ENCODE peak calls at places on chromosomes 5 and 9, in six cellular contexts. M is HCT116, D is neural progenitor cell, T is MM.1S, B is SK-N-SH, H is GM23338. F is an unnamed sample.

GRCh38 chr9:116484483-116484776 is 202.7 kb upstream of the TRIM32 start:
- DNase-seq in T (no peak), M (no peak), B (no peak), D (no peak), H (no peak), F (no peak)

GRCh38 chr5:56881571-56881970 is 27.8 kb upstream of the SETD9 start:
- DNase-seq in H (no peak), M (no peak), D (no peak), T (no peak), B (no peak), F (no peak)

GRCh38 chr5:170111088-170111796 is 5.5 kb downstream of the FOXI1 start:
- DNase-seq in B (no peak), M (no peak), T (no peak), D (no peak), H (no peak), F (no peak)

GRCh38 chr5:179414459-179415215 is 69.4 kb upstream of the ADAMTS2 start:
- DNase-seq in D (no peak), T (no peak), M (no peak), H (no peak), B (peak), F (no peak)

GRCh38 chr5:133829786-133830185 is 138.6 kb downstream of the C5orf15 start:
- DNase-seq in D (no peak), H (no peak), M (no peak), B (no peak), T (no peak), F (no peak)

GRCh38 chr9:7237473-7238243 is 479.9 kb downstream of the KDM4C start:
- DNase-seq in T (no peak), D (no peak), H (no peak), M (no peak), B (no peak), F (no peak)

GRCh38 chr9:14277202-14277601 is 36.7 kb downstream of the NFIB start:
- DNase-seq in B (no peak), M (peak), H (no peak), D (no peak), T (no peak), F (no peak)

GRCh38 chr5:93053825-93054224 is 527.2 kb downstream of the NR2F1-AS1 start:
- DNase-seq in B (no peak), H (no peak), M (no peak), D (no peak), T (no peak), F (peak)

GRCh38 chr5:140835622-140836510 is 1.8 kb downstream of the PCDHA7 start:
- DNase-seq in T (no peak), B (no peak), M (no peak), D (no peak), H (no peak), F (no peak)

GRCh38 chr5:171783051-171783450 is 2.6 kb upstream of the SMIM23 start:
- DNase-seq in T (no peak), H (no peak), B (no peak), D (no peak), M (no peak), F (peak)

GRCh38 chr5:42950466-42951168 is 89.5 kb downstream of the ANXA2R start:
- DNase-seq in H (peak), D (no peak), B (peak), T (peak), M (peak), F (peak)

GRCh38 chr5:10753178-10753577 is 7.9 kb downstream of the DAP start:
- DNase-seq in M (no peak), B (no peak), D (no peak), T (no peak), H (no peak), F (no peak)

GRCh38 chr5:68534131-68534940 is 318.8 kb downstream of the PIK3R1 start:
- DNase-seq in D (peak), M (no peak), T (no peak), H (no peak), B (peak), F (peak)

GRCh38 chr5:138935466-138935865 is 60.3 kb upstream of the LRRTM2 start:
- DNase-seq in M (no peak), D (no peak), B (no peak), H (no peak), T (no peak), F (no peak)

GRCh38 chr9:131276107-131276888 is at the start of gene FAM78A:
- DNase-seq in D (peak), M (no peak), H (peak), B (peak), T (peak), F (no peak)

GRCh38 chr5:94901071-94901979 is 282.9 kb downstream of the SLF1 start:
- DNase-seq in T (no peak), H (no peak), M (no peak), B (no peak), D (no peak), F (peak)

GRCh38 chr9:17744786-17745185 is 165.9 kb downstream of the SH3GL2 start:
- DNase-seq in D (peak), H (peak), M (no peak), B (no peak), T (no peak), F (peak)

GRCh38 chr5:56480305-56481146 is 247.4 kb upstream of the ANKRD55 start:
- DNase-seq in M (no peak), T (peak), B (peak), H (peak), D (peak), F (peak)

GRCh38 chr5:146051678-146052077 is 53.7 kb downstream of the PLAC8L1 start:
- DNase-seq in H (no peak), B (no peak), D (no peak), T (no peak), M (no peak), F (no peak)

GRCh38 chr5:5619546-5619945 is 197.1 kb downstream of the ICE1 start:
- DNase-seq in H (no peak), M (no peak), D (no peak), B (no peak), T (no peak), F (no peak)

GRCh38 chr9:124658165-124659017 is 112.7 kb downstream of the NR6A1 start:
- DNase-seq in T (no peak), M (peak), D (peak), H (peak), B (peak), F (peak)

GRCh38 chr5:83927140-83927733 is 206.6 kb upstream of the HAPLN1 start:
- DNase-seq in M (peak), D (peak), B (peak), T (peak), H (peak), F (peak)

GRCh38 chr5:52725065-52725746 is 62.5 kb upstream of the ITGA1 start:
- DNase-seq in H (no peak), M (no peak), B (no peak), D (no peak), T (peak), F (peak)

GRCh38 chr5:57434227-57434640 is 48.4 kb downstream of the ACTBL2 start:
- DNase-seq in D (peak), B (no peak), H (no peak), T (no peak), M (no peak), F (peak)

GRCh38 chr5:170303564-170303963 is 6.0 kb upstream of the LCP2 start:
- DNase-seq in M (no peak), D (no peak), B (no peak), T (peak), H (no peak), F (no peak)

GRCh38 chr9:72627147-72627546 is 105.7 kb downstream of the TMC1 start:
- DNase-seq in D (peak), M (no peak), H (no peak), B (no peak), T (no peak), F (no peak)

GRCh38 chr9:123609844-123610243 is 253.8 kb downstream of the CRB2 start:
- DNase-seq in B (peak), H (no peak), M (no peak), T (no peak), D (no peak), F (no peak)

GRCh38 chr5:122415481-122416120 is 103.6 kb downstream of the SNCAIP start:
- DNase-seq in B (peak), T (peak), D (peak), M (peak), H (peak), F (peak)

GRCh38 chr5:119344231-119344630 is 11.6 kb upstream of the TNFAIP8 start:
- DNase-seq in B (no peak), M (no peak), H (no peak), T (no peak), D (no peak), F (no peak)

GRCh38 chr5:150694638-150695037 is 6.2 kb downstream of the RBM22 start:
- DNase-seq in H (no peak), D (no peak), M (no peak), B (no peak), T (no peak), F (peak)
- TF ChIP-seq EZH2phosphoT487 in H (no peak), D (no peak), M (no peak), B (no peak), T (no peak), F (no peak)

DNA sequence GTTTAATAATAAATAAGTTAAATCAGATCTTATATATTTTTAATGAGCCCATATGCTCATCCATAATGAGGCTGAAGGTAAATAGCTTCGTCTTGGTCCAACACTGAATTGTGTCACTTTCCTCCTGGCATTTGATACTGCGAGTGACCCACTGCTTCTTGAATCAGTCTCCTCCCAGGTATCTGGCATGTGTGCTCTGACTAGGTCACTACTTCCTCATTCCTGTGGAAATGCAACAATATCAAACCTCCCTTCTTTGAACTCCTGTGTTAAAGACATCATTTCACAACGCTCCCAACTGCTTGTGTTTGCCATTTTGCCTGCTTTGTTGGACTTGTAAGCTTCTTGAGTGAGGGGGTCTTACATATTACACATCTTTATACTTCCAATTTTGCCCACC is 157.7 kb downstream of the SLC24A2 start:
- DNase-seq in M (no peak), H (no peak), D (no peak), T (no peak), B (no peak), F (no peak)
- TF ChIP-seq EZH2phosphoT487 in M (no peak), H (no peak), D (no peak), T (no peak), B (no peak), F (no peak)

DNA sequence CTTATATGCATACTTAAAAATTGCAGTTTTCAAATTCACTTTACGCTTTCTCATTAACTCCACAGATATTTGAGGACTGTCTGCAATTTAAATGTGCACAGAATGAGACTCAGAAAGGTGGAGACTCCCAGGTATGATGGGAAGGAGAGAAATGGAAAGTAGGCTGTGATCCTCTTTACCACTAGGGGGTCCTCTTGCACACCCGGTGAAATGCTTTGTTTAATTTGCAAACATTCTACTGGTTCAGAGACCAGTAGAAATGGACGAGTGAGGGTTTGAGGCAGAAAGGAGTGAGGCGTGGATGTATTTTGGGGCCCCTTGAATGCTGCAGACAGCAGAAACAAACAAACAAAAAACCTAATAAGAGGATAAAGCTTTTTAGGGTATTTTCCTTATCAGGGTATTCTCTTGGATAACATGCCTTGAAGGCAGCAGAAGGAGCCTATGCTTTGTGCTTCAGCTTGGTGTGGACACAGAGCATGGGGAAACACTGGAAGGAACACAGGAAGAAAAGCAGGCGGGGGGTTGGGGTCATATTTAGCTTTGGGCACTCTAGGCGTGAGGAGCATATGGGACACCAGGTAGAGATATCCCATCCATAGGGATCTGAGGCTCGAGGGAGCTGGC is 410.1 kb downstream of the DMRT2 start:
- DNase-seq in D (no peak), T (peak), M (no peak), B (peak), H (peak), F (peak)
- TF ChIP-seq EZH2phosphoT487 in D (no peak), T (no peak), M (no peak), B (no peak), H (no peak), F (no peak)

DNA sequence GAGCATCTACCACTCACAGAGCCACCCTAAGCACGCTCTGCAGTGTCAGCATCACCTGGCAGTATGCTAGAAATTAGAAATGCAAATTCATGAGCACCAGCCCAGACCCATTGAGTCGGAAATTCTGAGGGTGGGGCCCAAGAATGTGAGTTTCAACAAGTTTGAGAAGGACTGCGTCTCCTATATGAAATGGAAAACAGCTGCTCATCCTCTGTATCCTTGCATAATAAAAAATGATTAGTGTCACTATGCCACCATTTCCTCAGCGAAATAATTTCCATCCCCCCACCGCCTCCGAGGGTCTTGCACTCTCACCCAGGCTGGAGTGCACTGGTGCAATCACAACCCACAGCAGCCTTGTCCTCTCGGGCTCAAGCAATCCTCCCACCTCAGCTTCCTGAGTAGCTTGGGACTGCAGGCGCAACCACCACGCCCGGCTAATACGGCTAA is 1.3 kb upstream of the IQGAP2 start:
- DNase-seq in M (no peak), D (no peak), T (peak), B (no peak), H (no peak), F (no peak)
- TF ChIP-seq EZH2phosphoT487 in M (no peak), D (no peak), T (no peak), B (no peak), H (no peak), F (no peak)

GRCh38 chr9:69014013-69014412 is at the start of gene PRKACG:
- DNase-seq in B (no peak), T (no peak), H (no peak), D (no peak), M (no peak), F (no peak)
- TF ChIP-seq EZH2phosphoT487 in B (no peak), T (no peak), H (no peak), D (no peak), M (no peak), F (no peak)